ENCODE peak calls at places on chromosomes 2 and 18, in six cellular contexts. One of them, this sample, is unnamed.

GRCh38 chr2:54629914-54630609 is 93.4 kb upstream of the EML6 start:
- DNase-seq in stimulated activated CD8-positive, alpha-beta memory T cell treated with anti-CD3 and anti-CD28 coated beads, Interleukin-15, amount 100 ng/mL, for 1 hour: no peak
- DNase-seq in NCI-H146: no peak
- DNase-seq in NCI-H345: no peak
- DNase-seq in fibroblast of mammary gland: peak
- DNase-seq in putamen: no peak
- DNase-seq in this sample: no peak

GRCh38 chr2:160538559-160539355 is 45.1 kb upstream of the RBMS1 start:
- DNase-seq in stimulated activated CD8-positive, alpha-beta memory T cell treated with anti-CD3 and anti-CD28 coated beads, Interleukin-15, amount 100 ng/mL, for 1 hour: no peak
- DNase-seq in putamen: no peak
- DNase-seq in NCI-H146: no peak
- DNase-seq in NCI-H345: no peak
- DNase-seq in fibroblast of mammary gland: no peak
- DNase-seq in this sample: no peak

GRCh38 chr2:7692657-7693161 is 775.5 kb downstream of the RNF144A start:
- DNase-seq in putamen: no peak
- DNase-seq in fibroblast of mammary gland: peak
- DNase-seq in NCI-H345: peak
- DNase-seq in stimulated activated CD8-positive, alpha-beta memory T cell treated with anti-CD3 and anti-CD28 coated beads, Interleukin-15, amount 100 ng/mL, for 1 hour: no peak
- DNase-seq in NCI-H146: peak
- DNase-seq in this sample: peak

GRCh38 chr2:157741819-157742484 is 113.3 kb upstream of the ACVR1C start:
- DNase-seq in putamen: no peak
- DNase-seq in NCI-H345: peak
- DNase-seq in stimulated activated CD8-positive, alpha-beta memory T cell treated with anti-CD3 and anti-CD28 coated beads, Interleukin-15, amount 100 ng/mL, for 1 hour: no peak
- DNase-seq in NCI-H146: no peak
- DNase-seq in fibroblast of mammary gland: no peak
- DNase-seq in this sample: no peak

GRCh38 chr2:236689393-236689700 is 119.7 kb downstream of the ACKR3 start:
- DNase-seq in putamen: no peak
- DNase-seq in NCI-H146: no peak
- DNase-seq in fibroblast of mammary gland: no peak
- DNase-seq in stimulated activated CD8-positive, alpha-beta memory T cell treated with anti-CD3 and anti-CD28 coated beads, Interleukin-15, amount 100 ng/mL, for 1 hour: no peak
- DNase-seq in NCI-H345: no peak
- DNase-seq in this sample: no peak

GRCh38 chr2:111029135-111029927 is 91.4 kb upstream of the BCL2L11 start:
- DNase-seq in stimulated activated CD8-positive, alpha-beta memory T cell treated with anti-CD3 and anti-CD28 coated beads, Interleukin-15, amount 100 ng/mL, for 1 hour: no peak
- DNase-seq in NCI-H345: no peak
- DNase-seq in fibroblast of mammary gland: no peak
- DNase-seq in NCI-H146: no peak
- DNase-seq in putamen: no peak
- DNase-seq in this sample: no peak

GRCh38 chr2:102657770-102658169 is 38.4 kb downstream of the SLC9A2 start:
- DNase-seq in stimulated activated CD8-positive, alpha-beta memory T cell treated with anti-CD3 and anti-CD28 coated beads, Interleukin-15, amount 100 ng/mL, for 1 hour: no peak
- DNase-seq in fibroblast of mammary gland: no peak
- DNase-seq in NCI-H345: no peak
- DNase-seq in NCI-H146: peak
- DNase-seq in putamen: no peak
- DNase-seq in this sample: no peak

GRCh38 chr2:24920813-24921441 is 890 bp upstream of the ADCY3 start:
- DNase-seq in NCI-H146: peak
- DNase-seq in NCI-H345: peak
- DNase-seq in fibroblast of mammary gland: no peak
- DNase-seq in putamen: no peak
- DNase-seq in stimulated activated CD8-positive, alpha-beta memory T cell treated with anti-CD3 and anti-CD28 coated beads, Interleukin-15, amount 100 ng/mL, for 1 hour: no peak
- DNase-seq in this sample: no peak

GRCh38 chr2:195498839-195499490 is 158.1 kb upstream of the SLC39A10 start:
- DNase-seq in fibroblast of mammary gland: peak
- DNase-seq in stimulated activated CD8-positive, alpha-beta memory T cell treated with anti-CD3 and anti-CD28 coated beads, Interleukin-15, amount 100 ng/mL, for 1 hour: no peak
- DNase-seq in NCI-H146: no peak
- DNase-seq in NCI-H345: no peak
- DNase-seq in putamen: no peak
- DNase-seq in this sample: no peak

GRCh38 chr2:127024769-127025356 is 82.1 kb downstream of the BIN1 start:
- DNase-seq in NCI-H345: peak
- DNase-seq in stimulated activated CD8-positive, alpha-beta memory T cell treated with anti-CD3 and anti-CD28 coated beads, Interleukin-15, amount 100 ng/mL, for 1 hour: no peak
- DNase-seq in putamen: peak
- DNase-seq in fibroblast of mammary gland: peak
- DNase-seq in NCI-H146: no peak
- DNase-seq in this sample: no peak

GRCh38 chr2:46066591-46066990 is 230.6 kb upstream of the EPAS1 start:
- DNase-seq in putamen: no peak
- DNase-seq in NCI-H345: no peak
- DNase-seq in stimulated activated CD8-positive, alpha-beta memory T cell treated with anti-CD3 and anti-CD28 coated beads, Interleukin-15, amount 100 ng/mL, for 1 hour: no peak
- DNase-seq in fibroblast of mammary gland: no peak
- DNase-seq in NCI-H146: no peak
- DNase-seq in this sample: no peak

GRCh38 chr2:236613607-236614006 is 44.0 kb downstream of the ACKR3 start:
- DNase-seq in NCI-H146: no peak
- DNase-seq in NCI-H345: no peak
- DNase-seq in fibroblast of mammary gland: no peak
- DNase-seq in stimulated activated CD8-positive, alpha-beta memory T cell treated with anti-CD3 and anti-CD28 coated beads, Interleukin-15, amount 100 ng/mL, for 1 hour: no peak
- DNase-seq in putamen: no peak
- DNase-seq in this sample: no peak

GRCh38 chr2:78035804-78036203 is 513.6 kb upstream of the LRRTM4 start:
- DNase-seq in putamen: no peak
- DNase-seq in fibroblast of mammary gland: no peak
- DNase-seq in stimulated activated CD8-positive, alpha-beta memory T cell treated with anti-CD3 and anti-CD28 coated beads, Interleukin-15, amount 100 ng/mL, for 1 hour: no peak
- DNase-seq in NCI-H345: no peak
- DNase-seq in NCI-H146: peak
- DNase-seq in this sample: no peak

GRCh38 chr2:215831296-215831913 is 181.9 kb downstream of the MREG start:
- DNase-seq in putamen: peak
- DNase-seq in NCI-H345: no peak
- DNase-seq in stimulated activated CD8-positive, alpha-beta memory T cell treated with anti-CD3 and anti-CD28 coated beads, Interleukin-15, amount 100 ng/mL, for 1 hour: no peak
- DNase-seq in fibroblast of mammary gland: peak
- DNase-seq in NCI-H146: no peak
- DNase-seq in this sample: no peak

GRCh38 chr2:239441724-239442123 is 40.9 kb upstream of the HDAC4 start:
- DNase-seq in putamen: no peak
- DNase-seq in stimulated activated CD8-positive, alpha-beta memory T cell treated with anti-CD3 and anti-CD28 coated beads, Interleukin-15, amount 100 ng/mL, for 1 hour: no peak
- DNase-seq in NCI-H345: peak
- DNase-seq in fibroblast of mammary gland: no peak
- DNase-seq in NCI-H146: no peak
- DNase-seq in this sample: no peak

GRCh38 chr2:18518116-18519111 is 42.0 kb downstream of the RDH14 start:
- DNase-seq in putamen: no peak
- DNase-seq in fibroblast of mammary gland: peak
- DNase-seq in stimulated activated CD8-positive, alpha-beta memory T cell treated with anti-CD3 and anti-CD28 coated beads, Interleukin-15, amount 100 ng/mL, for 1 hour: no peak
- DNase-seq in NCI-H146: no peak
- DNase-seq in NCI-H345: no peak
- DNase-seq in this sample: no peak

GRCh38 chr2:172248381-172249173 is 145.9 kb upstream of the DLX2 start:
- DNase-seq in NCI-H345: no peak
- DNase-seq in putamen: no peak
- DNase-seq in stimulated activated CD8-positive, alpha-beta memory T cell treated with anti-CD3 and anti-CD28 coated beads, Interleukin-15, amount 100 ng/mL, for 1 hour: no peak
- DNase-seq in fibroblast of mammary gland: peak
- DNase-seq in NCI-H146: peak
- DNase-seq in this sample: no peak

GRCh38 chr2:225337183-225337582 is 62.3 kb upstream of the NYAP2 start:
- DNase-seq in stimulated activated CD8-positive, alpha-beta memory T cell treated with anti-CD3 and anti-CD28 coated beads, Interleukin-15, amount 100 ng/mL, for 1 hour: no peak
- DNase-seq in fibroblast of mammary gland: peak
- DNase-seq in putamen: no peak
- DNase-seq in NCI-H345: no peak
- DNase-seq in NCI-H146: no peak
- DNase-seq in this sample: no peak

GRCh38 chr18:32324173-32324572 is 134.3 kb downstream of the MEP1B start:
- DNase-seq in putamen: no peak
- DNase-seq in stimulated activated CD8-positive, alpha-beta memory T cell treated with anti-CD3 and anti-CD28 coated beads, Interleukin-15, amount 100 ng/mL, for 1 hour: no peak
- DNase-seq in fibroblast of mammary gland: peak
- DNase-seq in NCI-H345: no peak
- DNase-seq in NCI-H146: no peak
- DNase-seq in this sample: no peak

GRCh38 chr2:142975239-142975638 is 97.8 kb downstream of the KYNU start:
- DNase-seq in putamen: no peak
- DNase-seq in NCI-H146: no peak
- DNase-seq in fibroblast of mammary gland: no peak
- DNase-seq in NCI-H345: no peak
- DNase-seq in stimulated activated CD8-positive, alpha-beta memory T cell treated with anti-CD3 and anti-CD28 coated beads, Interleukin-15, amount 100 ng/mL, for 1 hour: no peak
- DNase-seq in this sample: no peak

GRCh38 chr2:10810175-10811161 is 2.1 kb downstream of the PDIA6 start:
- DNase-seq in fibroblast of mammary gland: peak
- DNase-seq in stimulated activated CD8-positive, alpha-beta memory T cell treated with anti-CD3 and anti-CD28 coated beads, Interleukin-15, amount 100 ng/mL, for 1 hour: no peak
- DNase-seq in putamen: no peak
- DNase-seq in NCI-H146: no peak
- DNase-seq in NCI-H345: no peak
- DNase-seq in this sample: no peak

GRCh38 chr2:226446406-226447001 is 353.1 kb downstream of the IRS1 start:
- DNase-seq in NCI-H345: no peak
- DNase-seq in fibroblast of mammary gland: peak
- DNase-seq in stimulated activated CD8-positive, alpha-beta memory T cell treated with anti-CD3 and anti-CD28 coated beads, Interleukin-15, amount 100 ng/mL, for 1 hour: no peak
- DNase-seq in NCI-H146: no peak
- DNase-seq in putamen: no peak
- DNase-seq in this sample: no peak

GRCh38 chr2:98468621-98469236 is 24.1 kb downstream of the INPP4A start:
- DNase-seq in NCI-H345: no peak
- DNase-seq in NCI-H146: no peak
- DNase-seq in putamen: no peak
- DNase-seq in fibroblast of mammary gland: peak
- DNase-seq in stimulated activated CD8-positive, alpha-beta memory T cell treated with anti-CD3 and anti-CD28 coated beads, Interleukin-15, amount 100 ng/mL, for 1 hour: no peak
- DNase-seq in this sample: no peak

GRCh38 chr2:224563537-224563936 is 21.6 kb downstream of the CUL3 start:
- DNase-seq in NCI-H146: no peak
- DNase-seq in fibroblast of mammary gland: no peak
- DNase-seq in putamen: no peak
- DNase-seq in stimulated activated CD8-positive, alpha-beta memory T cell treated with anti-CD3 and anti-CD28 coated beads, Interleukin-15, amount 100 ng/mL, for 1 hour: no peak
- DNase-seq in NCI-H345: no peak
- DNase-seq in this sample: no peak

GRCh38 chr2:143615617-143616016 is 486.4 kb downstream of the ARHGAP15 start:
- DNase-seq in putamen: peak
- DNase-seq in NCI-H345: no peak
- DNase-seq in NCI-H146: no peak
- DNase-seq in fibroblast of mammary gland: no peak
- DNase-seq in stimulated activated CD8-positive, alpha-beta memory T cell treated with anti-CD3 and anti-CD28 coated beads, Interleukin-15, amount 100 ng/mL, for 1 hour: no peak
- DNase-seq in this sample: no peak

GRCh38 chr2:39733070-39733674 is 45.9 kb downstream of the THUMPD2 start:
- DNase-seq in stimulated activated CD8-positive, alpha-beta memory T cell treated with anti-CD3 and anti-CD28 coated beads, Interleukin-15, amount 100 ng/mL, for 1 hour: no peak
- DNase-seq in fibroblast of mammary gland: peak
- DNase-seq in NCI-H345: no peak
- DNase-seq in putamen: peak
- DNase-seq in NCI-H146: no peak
- DNase-seq in this sample: no peak

GRCh38 chr2:233135421-233135820 is 75.3 kb downstream of the INPP5D start:
- DNase-seq in fibroblast of mammary gland: no peak
- DNase-seq in stimulated activated CD8-positive, alpha-beta memory T cell treated with anti-CD3 and anti-CD28 coated beads, Interleukin-15, amount 100 ng/mL, for 1 hour: no peak
- DNase-seq in NCI-H146: no peak
- DNase-seq in putamen: no peak
- DNase-seq in NCI-H345: no peak
- DNase-seq in this sample: no peak

GRCh38 chr2:55616509-55617159 is 788 bp downstream of the PPP4R3B start:
- DNase-seq in NCI-H146: peak
- DNase-seq in stimulated activated CD8-positive, alpha-beta memory T cell treated with anti-CD3 and anti-CD28 coated beads, Interleukin-15, amount 100 ng/mL, for 1 hour: no peak
- DNase-seq in putamen: no peak
- DNase-seq in fibroblast of mammary gland: peak
- DNase-seq in NCI-H345: peak
- DNase-seq in this sample: no peak

GRCh38 chr2:70651727-70652126 is 98.1 kb upstream of the TGFA start:
- DNase-seq in stimulated activated CD8-positive, alpha-beta memory T cell treated with anti-CD3 and anti-CD28 coated beads, Interleukin-15, amount 100 ng/mL, for 1 hour: no peak
- DNase-seq in NCI-H146: no peak
- DNase-seq in NCI-H345: no peak
- DNase-seq in fibroblast of mammary gland: no peak
- DNase-seq in putamen: no peak
- DNase-seq in this sample: no peak

GRCh38 chr18:36446059-36446458 is 148.5 kb downstream of the FHOD3 start:
- DNase-seq in fibroblast of mammary gland: peak
- DNase-seq in stimulated activated CD8-positive, alpha-beta memory T cell treated with anti-CD3 and anti-CD28 coated beads, Interleukin-15, amount 100 ng/mL, for 1 hour: no peak
- DNase-seq in putamen: no peak
- DNase-seq in NCI-H146: no peak
- DNase-seq in NCI-H345: no peak
- DNase-seq in this sample: no peak

GRCh38 chr2:26598336-26599006 is 42.7 kb downstream of the CIB4 start:
- DNase-seq in fibroblast of mammary gland: no peak
- DNase-seq in NCI-H345: no peak
- DNase-seq in putamen: no peak
- DNase-seq in NCI-H146: no peak
- DNase-seq in stimulated activated CD8-positive, alpha-beta memory T cell treated with anti-CD3 and anti-CD28 coated beads, Interleukin-15, amount 100 ng/mL, for 1 hour: no peak
- DNase-seq in this sample: no peak

GRCh38 chr2:198371902-198372611 is 567.7 kb downstream of the PLCL1 start:
- DNase-seq in putamen: no peak
- DNase-seq in stimulated activated CD8-positive, alpha-beta memory T cell treated with anti-CD3 and anti-CD28 coated beads, Interleukin-15, amount 100 ng/mL, for 1 hour: no peak
- DNase-seq in NCI-H345: no peak
- DNase-seq in fibroblast of mammary gland: peak
- DNase-seq in NCI-H146: no peak
- DNase-seq in this sample: no peak

GRCh38 chr2:205913668-205914067 is 172.3 kb downstream of the INO80D start:
- DNase-seq in NCI-H345: no peak
- DNase-seq in fibroblast of mammary gland: no peak
- DNase-seq in NCI-H146: peak
- DNase-seq in putamen: no peak
- DNase-seq in stimulated activated CD8-positive, alpha-beta memory T cell treated with anti-CD3 and anti-CD28 coated beads, Interleukin-15, amount 100 ng/mL, for 1 hour: no peak
- DNase-seq in this sample: no peak

GRCh38 chr18:37294951-37295350 is 270.6 kb downstream of the CELF4 start:
- DNase-seq in stimulated activated CD8-positive, alpha-beta memory T cell treated with anti-CD3 and anti-CD28 coated beads, Interleukin-15, amount 100 ng/mL, for 1 hour: no peak
- DNase-seq in putamen: no peak
- DNase-seq in NCI-H146: peak
- DNase-seq in NCI-H345: no peak
- DNase-seq in fibroblast of mammary gland: peak
- DNase-seq in this sample: no peak